ENCODE peak calls at places on chromosomes 7 and 10, in eight cellular contexts. J is adipocyte, K is neuronal stem cell, D is H9, Z is PC-3, U is neural progenitor cell, S is fibroblast of lung, E is IMR-90. P is an unnamed sample.

GRCh38 chr10:14507156-14507555 is 176.4 kb upstream of the FRMD4A start:
- DNase-seq in J (no peak), K (no peak), D (no peak), Z (no peak), U (no peak), S (no peak), E (no peak), P (no peak)

GRCh38 chr7:21943436-21943835 is 2.3 kb downstream of the CDCA7L start:
- DNase-seq in J (no peak), K (no peak), D (no peak), Z (no peak), U (no peak), S (no peak), E (no peak), P (no peak)

GRCh38 chr10:86586516-86586915 is 64.9 kb upstream of the WAPL start:
- DNase-seq in J (no peak), K (no peak), D (peak; percentile 24), Z (peak; percentile 12), U (no peak), S (no peak), E (no peak), P (no peak)

GRCh38 chr10:42150428-42151061 is 487.8 kb downstream of the ZNF33B start:
- DNase-seq in J (no peak), K (no peak), D (no peak), Z (no peak), U (no peak), S (no peak), E (no peak), P (no peak)

GRCh38 chr10:50286517-50286916 is 35.2 kb upstream of the ASAH2 start:
- DNase-seq in J (peak; percentile 80), K (no peak), D (no peak), Z (no peak), U (no peak), S (peak; percentile 82), E (peak; percentile 16), P (no peak)

GRCh38 chr10:42637648-42638052 is 720 bp downstream of the ZNF33B start:
- DNase-seq in J (no peak), K (no peak), D (no peak), Z (no peak), U (no peak), S (no peak), E (no peak), P (no peak)

GRCh38 chr10:74898201-74898976 is 72.0 kb downstream of the KAT6B start:
- DNase-seq in J (no peak), K (no peak), D (no peak), Z (peak; percentile 96), U (no peak), S (no peak), E (peak; percentile 19), P (no peak)

GRCh38 chr10:18713077-18713476 is 53.8 kb downstream of the ARL5B start:
- DNase-seq in J (peak; percentile 85), K (no peak), D (no peak), Z (peak; percentile 89), U (no peak), S (peak; percentile 91), E (peak; percentile 92), P (no peak)

GRCh38 chr7:46034056-46034768 is 113.1 kb upstream of the IGFBP3 start:
- DNase-seq in J (peak; percentile 66), K (no peak), D (no peak), Z (peak; percentile 78), U (no peak), S (peak; percentile 33), E (peak; percentile 79), P (no peak)

GRCh38 chr10:111128331-111129167 is 51.7 kb downstream of the ADRA2A start:
- DNase-seq in J (no peak), K (no peak), D (peak; percentile 52), Z (peak; percentile 39), U (no peak), S (no peak), E (peak; percentile 12), P (no peak)

GRCh38 chr7:159040146-159040545 is 104.5 kb downstream of the VIPR2 start:
- DNase-seq in J (no peak), K (no peak), D (no peak), Z (no peak), U (no peak), S (no peak), E (no peak), P (no peak)

GRCh38 chr7:17444151-17444550 is 145.7 kb downstream of the AHR start:
- DNase-seq in J (no peak), K (no peak), D (no peak), Z (no peak), U (no peak), S (no peak), E (no peak), P (no peak)

GRCh38 chr7:32871624-32872371 is 19.8 kb downstream of the KBTBD2 start:
- DNase-seq in J (no peak), K (no peak), D (no peak), Z (no peak), U (no peak), S (no peak), E (no peak), P (no peak)

GRCh38 chr10:127100983-127101615 is 95.3 kb downstream of the INSYN2A start:
- DNase-seq in J (no peak), K (no peak), D (no peak), Z (no peak), U (no peak), S (no peak), E (no peak), P (no peak)

GRCh38 chr10:52232561-52233350 is 81.3 kb upstream of the DKK1 start:
- DNase-seq in J (no peak), K (no peak), D (no peak), Z (peak; percentile 46), U (no peak), S (no peak), E (no peak), P (no peak)

GRCh38 chr7:8435120-8435519 is 1.7 kb downstream of the NXPH1 start:
- DNase-seq in J (no peak), K (no peak), D (peak; percentile 35), Z (no peak), U (peak; percentile 47), S (no peak), E (no peak), P (no peak)

GRCh38 chr7:8435597-8436243 is 2.3 kb downstream of the NXPH1 start:
- DNase-seq in J (no peak), K (no peak), D (peak; percentile 26), Z (no peak), U (peak; percentile 34), S (no peak), E (no peak), P (no peak)

GRCh38 chr7:8436965-8437364 is 3.6 kb downstream of the NXPH1 start:
- DNase-seq in J (no peak), K (peak; percentile 66), D (peak; percentile 89), Z (peak; percentile 69), U (peak; percentile 82), S (peak; percentile 2), E (no peak), P (peak; percentile 87)

GRCh38 chr7:8433477-8434289 is at the start of gene NXPH1:
- DNase-seq in J (no peak), K (peak; percentile 69), D (peak; percentile 63), Z (no peak), U (peak; percentile 88), S (no peak), E (no peak), P (no peak)

DNA sequence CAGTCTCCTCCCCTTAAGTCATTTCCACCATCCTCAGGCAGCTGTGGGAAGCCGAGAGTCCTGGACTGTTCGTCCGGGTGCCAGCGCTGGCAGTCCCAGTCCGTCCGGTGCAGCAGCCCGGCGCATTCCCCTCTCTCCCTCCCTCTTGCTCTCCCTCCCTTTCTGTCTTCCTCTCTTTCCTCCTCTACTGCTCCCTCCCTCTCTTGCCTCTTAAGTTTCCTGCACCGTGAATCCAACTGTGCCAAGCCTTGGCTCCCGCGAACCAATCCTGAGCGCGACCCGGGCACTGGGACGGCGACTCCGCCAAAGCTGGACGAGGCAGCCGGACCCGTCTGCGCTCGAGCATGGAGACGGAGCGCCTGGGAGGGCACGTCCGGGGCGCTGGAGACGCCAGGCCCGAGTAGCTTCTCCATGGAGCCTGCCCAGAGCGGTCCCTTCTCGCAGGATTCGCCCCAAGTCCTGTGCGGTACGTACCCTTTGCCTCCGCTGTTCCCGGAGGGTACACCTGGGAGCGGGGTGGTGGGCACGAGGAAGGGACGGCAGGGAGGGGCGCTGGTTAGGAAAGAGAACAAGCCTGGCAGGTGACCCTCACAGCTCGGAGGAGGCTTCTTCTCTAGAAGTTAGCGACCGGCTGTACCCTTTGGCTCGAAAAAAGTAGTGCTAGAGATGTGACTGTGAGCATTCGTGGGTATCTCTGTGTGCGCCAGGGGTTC is 1.0 kb downstream of the NXPH1 start:
- DNase-seq in J (no peak), K (no peak), D (peak; percentile 64), Z (no peak), U (peak; percentile 51), S (no peak), E (no peak), P (peak; percentile 56)
- H3K9ac ChIP-seq in J (no peak overlapping the region), K (no peak overlapping the region), D (no peak overlapping the region), Z (no peak overlapping the region), U (no peak overlapping the region), S (no peak overlapping the region), E (no peak overlapping the region), P (no peak overlapping the region)

GRCh38 chr10:101903827-101904520 is 60.4 kb upstream of the KCNIP2 start:
- DNase-seq in J (no peak), K (no peak), D (no peak), Z (no peak), U (peak; percentile 41), S (peak; percentile 66), E (peak; percentile 21), P (no peak)
- H3K9ac ChIP-seq in J (no peak overlapping the region), K (no peak overlapping the region), D (no peak overlapping the region), Z (no peak overlapping the region), U (no peak overlapping the region), S (no peak overlapping the region), E (no peak overlapping the region), P (no peak overlapping the region)

DNA sequence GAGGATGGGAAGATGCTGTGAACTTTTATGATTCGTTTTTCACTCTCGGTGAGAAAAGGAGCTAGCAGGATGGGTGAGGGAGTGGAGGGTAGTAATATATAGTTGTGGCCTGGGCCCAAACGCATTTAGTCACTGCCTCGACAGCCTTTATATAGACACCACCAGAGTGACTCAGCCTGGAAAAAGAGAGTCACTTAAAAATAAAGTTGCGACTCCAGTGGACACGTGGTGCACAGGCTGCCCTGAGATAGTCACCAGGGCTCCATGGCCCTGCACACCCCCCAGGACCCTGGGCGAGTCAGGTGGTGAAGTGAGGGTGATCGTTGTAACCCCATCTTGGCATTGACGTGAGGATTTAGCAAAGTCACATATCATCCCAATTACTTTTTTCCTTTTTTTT is 106.7 kb downstream of the CUX1 start:
- DNase-seq in J (peak; percentile 62), K (no peak), D (no peak), Z (peak; percentile 88), U (no peak), S (peak; percentile 48), E (peak; percentile 86), P (no peak)
- H3K9ac ChIP-seq in J (no peak overlapping the region), K (no peak overlapping the region), D (no peak overlapping the region), Z (peak overlapping the region; percentile 78), U (no peak overlapping the region), S (peak overlapping the region; percentile 7), E (no peak overlapping the region), P (no peak overlapping the region)

DNA sequence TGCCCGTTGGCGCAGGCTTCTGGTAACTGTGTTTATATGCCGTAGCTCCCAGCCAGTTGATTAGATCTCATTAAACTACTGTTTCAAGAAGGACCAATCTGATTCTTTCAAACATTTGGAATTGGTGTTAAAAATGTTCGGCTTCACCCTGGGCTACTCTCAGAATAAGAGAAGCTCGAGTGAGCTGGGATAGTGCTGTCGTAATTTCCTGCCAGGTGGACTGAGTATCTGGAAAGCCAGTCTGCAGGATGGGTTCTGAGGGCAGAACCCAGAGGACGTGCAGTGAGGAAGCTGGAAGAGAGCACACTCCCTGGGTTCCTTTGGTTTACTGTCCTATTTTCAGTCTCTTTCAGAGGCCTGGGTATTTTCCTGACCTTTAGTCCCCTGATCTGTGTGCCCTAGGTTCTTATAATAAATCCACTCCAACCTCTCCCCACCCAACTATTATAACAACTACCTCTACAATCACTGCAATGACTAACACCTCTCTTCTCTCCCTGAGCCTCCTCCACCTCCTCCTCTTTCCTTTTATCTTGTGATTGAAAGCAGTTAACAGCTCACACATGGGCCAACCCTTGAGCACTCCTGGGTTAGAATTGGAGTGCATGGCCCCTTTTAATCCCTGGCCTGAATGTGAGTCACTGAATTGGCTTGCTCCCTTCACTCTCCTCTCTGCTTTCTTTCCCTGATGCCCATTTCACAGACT is 63.0 kb downstream of the AOAH start:
- DNase-seq in J (no peak), K (no peak), D (peak; percentile 58), Z (peak; percentile 55), U (peak; percentile 63), S (no peak), E (peak; percentile 26), P (peak; percentile 72)
- H3K9ac ChIP-seq in J (no peak overlapping the region), K (no peak overlapping the region), D (no peak overlapping the region), Z (no peak overlapping the region), U (no peak overlapping the region), S (no peak overlapping the region), E (no peak overlapping the region), P (no peak overlapping the region)

P was measured in NT2/D1.